ENCODE peak calls at places on chromosomes 1 and 21, in eight cellular contexts. R, Y, G, H, D, U, I and Q are unnamed samples.

GRCh38 chr1:15153842-15154479 is 414 bp downstream of the TMEM51 start:
- DNase-seq in Y (peak), U (peak), G (peak), D (peak), I (peak), H (no peak), R (peak), Q (no peak)

GRCh38 chr1:169367096-169367685 is 406 bp downstream of the NME7 start:
- DNase-seq in Y (no peak), I (no peak), U (no peak), H (no peak), R (no peak), D (no peak), G (no peak), Q (no peak)

GRCh38 chr21:38470762-38471161 is 27.5 kb downstream of the ERG start:
- DNase-seq in Y (no peak), D (peak), H (no peak), I (no peak), U (no peak), R (no peak), G (no peak), Q (no peak)

GRCh38 chr1:46761740-46762139 is 37.1 kb upstream of the CYP4B1 start:
- DNase-seq in R (no peak), I (no peak), G (no peak), Y (no peak), D (no peak), H (no peak), U (no peak), Q (no peak)

GRCh38 chr1:38746966-38747600 is 112.5 kb downstream of the RRAGC start:
- DNase-seq in H (no peak), Y (no peak), U (peak), I (no peak), G (no peak), D (no peak), R (no peak), Q (no peak)

GRCh38 chr21:37921091-37921490 is 4.8 kb upstream of the KCNJ6 start:
- DNase-seq in R (no peak), G (no peak), Y (no peak), U (no peak), I (no peak), H (no peak), D (no peak), Q (no peak)

GRCh38 chr21:42617476-42617875 is 35.9 kb upstream of the PDE9A start:
- DNase-seq in Y (no peak), U (peak), H (no peak), D (no peak), R (no peak), I (no peak), G (no peak), Q (no peak)

GRCh38 chr1:175267716-175268416 is 75.3 kb upstream of the KIAA0040 start:
- DNase-seq in G (peak), R (no peak), H (no peak), I (peak), D (peak), Y (peak), U (no peak), Q (no peak)

GRCh38 chr1:146039844-146040194 is 18.3 kb upstream of the HJV start:
- DNase-seq in R (no peak), U (no peak), H (no peak), G (no peak), I (no peak), D (no peak), Y (no peak), Q (no peak)

DNA sequence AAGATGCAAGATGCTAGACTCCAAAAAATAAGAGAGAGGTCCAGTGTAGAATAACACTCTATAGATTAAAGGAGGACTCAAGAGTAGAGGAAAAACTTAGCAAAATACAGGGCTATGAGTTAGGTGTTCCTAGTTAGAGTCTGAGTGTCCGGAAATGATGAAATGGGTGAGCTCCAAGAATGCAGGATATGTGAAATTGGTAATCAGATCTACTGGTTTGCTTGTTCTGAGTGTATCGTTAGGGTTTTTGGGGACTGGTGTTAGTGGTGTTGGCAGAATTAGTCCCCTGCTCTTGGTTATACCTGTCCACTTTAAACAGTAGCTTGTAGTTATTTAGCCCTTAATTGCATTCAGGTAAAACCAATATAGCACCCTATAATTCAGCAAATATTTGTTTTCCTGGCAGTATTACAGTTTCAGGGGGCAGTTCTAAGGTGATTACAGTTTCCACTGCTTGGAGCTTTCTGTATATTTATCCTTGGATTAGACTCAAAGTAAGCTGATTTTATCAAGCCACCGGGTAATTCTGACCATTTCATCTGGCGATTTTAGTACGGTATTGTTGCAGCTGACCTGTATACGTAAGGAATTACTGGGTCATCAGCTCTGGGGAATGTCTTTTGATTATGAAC is 332.7 kb downstream of the CHRM3 start:
- DNase-seq in H (no peak), I (no peak), R (no peak), Y (no peak), D (no peak), U (no peak), G (no peak), Q (no peak)
- H3K4me3 ChIP-seq in H (no peak), I (no peak), R (no peak), Y (no peak), D (no peak), U (no peak), G (no peak), Q (no peak)

GRCh38 chr1:229843627-229844238 is 217.7 kb downstream of the URB2 start:
- DNase-seq in I (no peak), G (peak), U (no peak), H (no peak), D (peak), R (no peak), Y (peak), Q (no peak)

GRCh38 chr1:229848762-229849677 is 218.0 kb upstream of the GALNT2 start:
- DNase-seq in H (no peak), D (peak), G (no peak), I (no peak), R (peak), U (no peak), Y (peak), Q (peak)

GRCh38 chr1:229845410-229846138 is 219.5 kb downstream of the URB2 start:
- DNase-seq in U (no peak), I (no peak), D (no peak), H (no peak), G (no peak), R (no peak), Y (no peak), Q (no peak)

GRCh38 chr1:229844675-229845074 is 218.6 kb downstream of the URB2 start:
- DNase-seq in Y (no peak), H (no peak), G (no peak), R (no peak), I (peak), D (peak), U (no peak), Q (no peak)

DNA sequence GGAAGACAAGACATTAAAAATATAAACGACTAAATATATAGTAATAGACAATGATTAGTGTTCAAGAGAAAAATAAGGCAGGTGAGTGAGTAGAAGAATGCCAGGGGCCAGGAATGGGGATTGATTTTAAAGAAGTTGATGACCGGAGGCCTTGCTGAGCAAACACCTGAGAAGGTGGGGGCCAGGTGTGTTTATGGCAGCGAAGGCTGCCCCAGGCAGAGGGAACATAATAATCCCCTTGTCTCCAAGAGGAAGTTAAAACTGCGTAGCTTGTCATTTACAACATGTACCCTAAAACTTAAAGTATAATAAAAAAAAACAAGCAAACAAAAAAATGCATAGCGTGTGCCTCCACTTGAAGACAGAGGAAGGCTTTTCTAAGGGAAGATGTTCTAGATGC is 220.3 kb downstream of the URB2 start:
- DNase-seq in D (no peak), H (no peak), I (no peak), U (no peak), G (no peak), R (no peak), Y (no peak), Q (no peak)
- TF ChIP-seq CTCF in D (no peak), H (no peak), I (no peak), U (no peak), G (no peak), R (no peak), Y (no peak), Q (no peak)

DNA sequence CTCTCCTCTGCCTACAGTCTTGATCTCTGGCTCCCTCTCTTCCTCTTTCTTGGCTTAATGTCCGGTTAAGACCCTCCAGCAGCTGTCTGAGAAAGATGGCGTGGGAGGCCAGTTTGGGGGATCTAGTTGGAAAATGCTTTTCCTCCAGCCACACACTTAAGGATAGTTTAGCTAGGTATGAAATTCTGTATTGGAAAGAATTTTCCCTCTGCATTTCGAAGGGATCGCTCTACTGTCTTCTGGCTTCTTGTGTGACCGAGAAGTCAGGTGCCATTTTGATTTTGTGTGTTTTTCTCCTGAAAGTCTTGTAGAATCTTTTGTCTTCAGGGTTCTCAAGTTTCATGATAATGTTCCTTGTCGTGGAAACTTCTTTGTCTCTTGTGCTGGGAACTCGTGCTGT is 28.0 kb downstream of the PRKCZ start:
- DNase-seq in R (no peak), D (no peak), U (no peak), G (no peak), I (no peak), Y (no peak), H (no peak), Q (no peak)
- H3K4me3 ChIP-seq in R (no peak), D (no peak), U (no peak), G (no peak), I (no peak), Y (no peak), H (no peak), Q (no peak)

DNA sequence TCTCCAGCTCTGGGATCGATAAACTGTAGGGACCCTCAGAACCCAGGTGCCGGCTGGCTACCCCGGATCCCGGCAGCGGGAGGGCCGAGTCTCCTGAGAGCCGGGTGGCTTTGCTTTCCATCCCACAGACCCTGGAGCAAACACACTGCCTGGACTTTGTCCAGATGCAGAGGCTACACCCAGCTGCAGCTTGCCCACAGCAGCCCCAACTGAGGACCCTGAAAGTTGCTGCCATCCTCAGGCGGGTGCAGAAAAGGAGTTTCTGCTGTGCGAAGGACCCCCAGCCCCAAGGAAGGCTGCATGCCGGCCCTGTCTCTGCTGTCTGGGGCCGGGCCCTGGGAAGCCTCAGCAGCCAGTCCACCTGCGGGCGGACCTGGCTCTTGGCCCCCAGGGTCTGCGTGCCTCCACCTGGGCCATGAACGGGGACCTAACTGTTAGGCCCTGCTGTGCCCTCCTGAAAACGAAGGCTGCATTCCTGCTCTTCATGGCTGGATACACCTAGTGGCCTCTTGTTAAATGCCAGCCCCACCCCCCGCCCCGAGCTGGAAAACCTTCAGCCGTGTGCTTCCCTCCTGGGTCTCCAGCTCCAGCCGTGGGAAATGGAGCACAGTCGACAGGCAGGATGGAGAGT is 97.5 kb upstream of the ARHGEF16 start:
- DNase-seq in R (no peak), G (no peak), H (no peak), Y (no peak), U (no peak), D (no peak), I (no peak), Q (no peak)
- TF ChIP-seq CTCF in R (no peak), G (no peak), H (no peak), Y (no peak), U (no peak), D (no peak), I (no peak), Q (no peak)

GRCh38 chr21:33975548-33976081 is 60.0 kb upstream of the ATP5PO start:
- DNase-seq in D (peak), G (no peak), H (no peak), U (no peak), Y (no peak), R (no peak), I (no peak), Q (no peak)
- H3K4me3 ChIP-seq in D (no peak), G (no peak), H (no peak), U (no peak), Y (no peak), R (no peak), I (no peak), Q (no peak)

GRCh38 chr1:161749509-161750407 is at the start of gene DUSP12:
- DNase-seq in I (peak), R (peak), H (peak), D (peak), Y (peak), U (peak), G (peak), Q (peak)
- TF ChIP-seq CTCF in I (no peak), R (peak), H (no peak), D (peak), Y (no peak), U (no peak), G (peak), Q (peak)

GRCh38 chr1:8395433-8395866 is 77.5 kb downstream of the SLC45A1 start:
- DNase-seq in U (no peak), D (no peak), I (no peak), H (no peak), Y (no peak), G (no peak), R (no peak), Q (no peak)

GRCh38 chr1:8396083-8396911 is 78.4 kb downstream of the SLC45A1 start:
- DNase-seq in H (no peak), D (peak), I (no peak), Y (no peak), U (no peak), R (no peak), G (no peak), Q (no peak)

GRCh38 chr1:8397511-8397910 is 79.6 kb downstream of the SLC45A1 start:
- DNase-seq in R (no peak), Y (no peak), I (no peak), G (no peak), D (peak), H (no peak), U (no peak), Q (no peak)

GRCh38 chr1:8398086-8398485 is 80.2 kb downstream of the SLC45A1 start:
- DNase-seq in R (no peak), U (no peak), D (no peak), H (no peak), G (no peak), I (no peak), Y (no peak), Q (no peak)

GRCh38 chr1:8396912-8397406 is 79.0 kb downstream of the SLC45A1 start:
- DNase-seq in I (no peak), G (no peak), U (no peak), D (peak), R (no peak), Y (no peak), H (no peak), Q (peak)
- H3K4me3 ChIP-seq in I (no peak), G (no peak), U (no peak), D (no peak), R (no peak), Y (no peak), H (no peak), Q (no peak)

GRCh38 chr1:41495171-41495948 is 10.9 kb upstream of the EDN2 start:
- DNase-seq in G (no peak), R (peak), I (no peak), H (no peak), U (no peak), D (no peak), Y (peak), Q (no peak)
- TF ChIP-seq CTCF in G (peak), R (peak), I (no peak), H (no peak), U (no peak), D (peak), Y (peak), Q (peak)

GRCh38 chr1:167633258-167633944 is 3.4 kb downstream of the RCSD1 start:
- DNase-seq in U (peak), R (no peak), H (no peak), I (no peak), Y (no peak), D (no peak), G (no peak), Q (no peak)

GRCh38 chr1:167634435-167634834 is 4.4 kb downstream of the RCSD1 start:
- DNase-seq in U (no peak), Y (no peak), G (no peak), D (no peak), H (no peak), R (no peak), I (no peak), Q (no peak)

GRCh38 chr1:167638064-167638463 is 8.0 kb downstream of the RCSD1 start:
- DNase-seq in U (no peak), R (no peak), Y (no peak), I (no peak), D (no peak), H (no peak), G (no peak), Q (no peak)

GRCh38 chr1:167635941-167636340 is 5.9 kb downstream of the RCSD1 start:
- DNase-seq in U (peak), H (no peak), D (no peak), G (no peak), Y (no peak), R (no peak), I (no peak), Q (no peak)

DNA sequence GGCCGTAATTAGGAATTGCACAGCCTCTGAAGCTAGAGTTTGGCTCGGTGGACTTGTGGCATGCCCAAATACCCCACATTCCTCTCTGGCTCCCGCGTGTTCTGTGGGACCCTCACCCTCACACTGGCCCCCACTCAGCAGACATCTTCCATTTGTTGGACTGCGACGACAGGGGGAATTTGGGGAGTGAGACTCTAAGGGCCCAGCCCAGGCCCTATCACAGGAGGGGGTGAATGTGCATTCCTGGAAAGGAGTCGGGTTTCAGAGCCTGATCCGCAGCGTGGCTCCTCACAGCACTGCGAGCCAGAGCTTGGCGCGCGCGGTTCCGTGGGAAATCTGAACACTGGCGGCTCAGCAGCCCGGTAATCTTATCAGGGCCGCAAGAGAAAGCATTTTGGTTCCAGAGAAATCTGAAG is 5.2 kb downstream of the RCSD1 start:
- DNase-seq in Y (no peak), R (peak), G (peak), H (no peak), D (no peak), U (peak), I (no peak), Q (no peak)
- H3K4me3 ChIP-seq in Y (no peak), R (peak), G (no peak), H (no peak), D (no peak), U (no peak), I (no peak), Q (no peak)